ENCODE peak calls at places on chromosomes 12 and 14, in ten cellular contexts. W is pancreas; J is psoas muscle; M is GM13977; F is astrocyte of the cerebellum; H is T-cell; T is CD8-positive, alpha-beta T cell; X is lower leg skin; A is AG04450; D is germinal center. O is an unnamed sample.

GRCh38 chr12:104090685-104091084 is 26.4 kb downstream of the HCFC2 start:
- DNase-seq in W (no peak), J (no peak), M (no peak), F (no peak), H (no peak), T (no peak), X (no peak), A (no peak), D (no peak), O (no peak)

GRCh38 chr12:47939009-47939601 is 24.3 kb upstream of the TMEM106C start:
- DNase-seq in W (no peak), J (no peak), M (no peak), F (no peak), H (no peak), T (no peak), X (no peak), A (no peak), D (no peak), O (no peak)

GRCh38 chr12:87930033-87930432 is 99.2 kb downstream of the C12orf50 start:
- DNase-seq in W (no peak), J (no peak), M (no peak), F (peak), H (no peak), T (no peak), X (no peak), A (peak), D (no peak), O (no peak)

GRCh38 chr12:66090157-66090556 is 40.4 kb downstream of the LLPH start:
- DNase-seq in W (no peak), J (no peak), M (no peak), F (no peak), H (no peak), T (no peak), X (no peak), A (no peak), D (no peak), O (no peak)

GRCh38 chr14:92560106-92560865 is 46.7 kb downstream of the RIN3 start:
- DNase-seq in W (no peak), J (no peak), M (no peak), F (no peak), H (peak), T (no peak), X (no peak), A (no peak), D (no peak), O (no peak)

GRCh38 chr12:12331896-12332295 is 18.1 kb downstream of the MANSC1 start:
- DNase-seq in W (peak), J (no peak), M (no peak), F (no peak), H (no peak), T (no peak), X (no peak), A (no peak), D (no peak), O (no peak)

GRCh38 chr12:6828671-6829531 is 694 bp downstream of the P3H3 start:
- DNase-seq in W (peak), J (peak), M (peak), F (no peak), H (peak), T (no peak), X (no peak), A (no peak), D (peak), O (no peak)

GRCh38 chr12:11171953-11172675 is 1.1 kb downstream of the SMIM10L1 start:
- DNase-seq in W (no peak), J (no peak), M (no peak), F (peak), H (no peak), T (no peak), X (no peak), A (no peak), D (no peak), O (no peak)

GRCh38 chr14:59475709-59476108 is 8.5 kb downstream of the L3HYPDH start:
- DNase-seq in W (no peak), J (no peak), M (no peak), F (no peak), H (no peak), T (no peak), X (no peak), A (no peak), D (no peak), O (no peak)

GRCh38 chr12:111202237-111202592 is 166.7 kb downstream of the PHETA1 start:
- DNase-seq in W (no peak), J (no peak), M (no peak), F (no peak), H (no peak), T (no peak), X (no peak), A (no peak), D (no peak), O (no peak)

GRCh38 chr14:55802986-55803431 is 223.0 kb downstream of the KTN1 start:
- DNase-seq in W (peak), J (no peak), M (no peak), F (no peak), H (no peak), T (no peak), X (no peak), A (no peak), D (no peak), O (no peak)

GRCh38 chr14:50321009-50321660 is 9.0 kb downstream of the DMAC2L start:
- DNase-seq in W (peak), J (no peak), M (peak), F (peak), H (peak), T (peak), X (peak), A (peak), D (peak), O (peak)

GRCh38 chr12:119902084-119902509 is 25.0 kb upstream of the CIT start:
- DNase-seq in W (peak), J (peak), M (peak), F (peak), H (peak), T (peak), X (peak), A (peak), D (peak), O (peak)

GRCh38 chr12:46219892-46220655 is 48.8 kb downstream of the SLC38A1 start:
- DNase-seq in W (no peak), J (no peak), M (no peak), F (peak), H (peak), T (peak), X (no peak), A (peak), D (no peak), O (peak)

GRCh38 chr14:104271394-104271793 is 133.0 kb downstream of the KIF26A start:
- DNase-seq in W (no peak), J (no peak), M (no peak), F (no peak), H (no peak), T (no peak), X (no peak), A (no peak), D (no peak), O (no peak)

GRCh38 chr12:101824831-101825230 is 5.9 kb downstream of the GNPTAB start:
- DNase-seq in W (no peak), J (no peak), M (no peak), F (no peak), H (no peak), T (no peak), X (no peak), A (no peak), D (no peak), O (no peak)

GRCh38 chr12:113425960-113426453 is 3.8 kb downstream of the SDSL start:
- DNase-seq in W (no peak), J (no peak), M (peak), F (no peak), H (no peak), T (no peak), X (no peak), A (no peak), D (peak), O (no peak)

GRCh38 chr14:30525833-30526232 is 33.1 kb upstream of the G2E3 start:
- DNase-seq in W (no peak), J (no peak), M (no peak), F (no peak), H (no peak), T (no peak), X (no peak), A (no peak), D (no peak), O (no peak)

GRCh38 chr12:97751704-97752103 is 289.1 kb downstream of the RMST start:
- DNase-seq in W (no peak), J (no peak), M (no peak), F (no peak), H (no peak), T (no peak), X (no peak), A (no peak), D (no peak), O (no peak)

GRCh38 chr14:68283378-68284123 is 464.0 kb downstream of the RAD51B start:
- DNase-seq in W (no peak), J (peak), M (no peak), F (no peak), H (peak), T (peak), X (peak), A (no peak), D (peak), O (peak)

GRCh38 chr12:119055977-119056376 is 74.6 kb downstream of the SRRM4 start:
- DNase-seq in W (no peak), J (no peak), M (no peak), F (no peak), H (no peak), T (no peak), X (no peak), A (no peak), D (no peak), O (no peak)

GRCh38 chr14:93715279-93715927 is 72.9 kb downstream of the PRIMA1 start:
- DNase-seq in W (no peak), J (no peak), M (peak), F (no peak), H (no peak), T (no peak), X (no peak), A (no peak), D (no peak), O (no peak)

GRCh38 chr14:75697918-75698317 is 36.9 kb downstream of the TTLL5 start:
- DNase-seq in W (no peak), J (no peak), M (no peak), F (no peak), H (no peak), T (no peak), X (no peak), A (no peak), D (no peak), O (no peak)

GRCh38 chr14:99164712-99165111 is 107.3 kb downstream of the BCL11B start:
- DNase-seq in W (no peak), J (no peak), M (no peak), F (no peak), H (no peak), T (no peak), X (no peak), A (no peak), D (no peak), O (no peak)

GRCh38 chr14:93989939-93990338 is 7.2 kb upstream of the CCDC197 start:
- DNase-seq in W (no peak), J (no peak), M (peak), F (no peak), H (no peak), T (no peak), X (no peak), A (no peak), D (no peak), O (no peak)